ENCODE peak calls at places on chromosomes 13 and 19, in seven cellular contexts. X is GM20000; D is body of pancreas; I is esophagus squamous epithelium; J is stimulated activated naive CD8-positive, alpha-beta T cell treated with anti-CD3 and anti-CD28 coated beads, Interleukin-15, amount 100 ng/mL, for 72 hours; L is B cell; Y is NCI-H1092 treated with DMSO at 0.1 percent for 48 hours. E is an unnamed sample.

GRCh38 chr13:51585696-51586095 is 1.4 kb downstream of the WDFY2 start:
- DNase-seq in X (no peak), D (no peak), I (no peak), J (peak), L (no peak), Y (no peak), E (no peak)

GRCh38 chr19:33445752-33446070 is 72.2 kb downstream of the CEBPG start:
- DNase-seq in X (no peak), D (no peak), I (no peak), J (no peak), L (no peak), Y (no peak), E (no peak)

GRCh38 chr13:100789481-100789880 is 114.9 kb upstream of the TMTC4 start:
- DNase-seq in X (no peak), D (no peak), I (no peak), J (no peak), L (no peak), Y (peak), E (no peak)

GRCh38 chr13:45231722-45232121 is 30.9 kb upstream of the KCTD4 start:
- DNase-seq in X (peak), D (no peak), I (no peak), J (no peak), L (no peak), Y (peak), E (no peak)

GRCh38 chr19:46860846-46861690 is at the start of gene ARHGAP35:
- DNase-seq in X (peak), D (peak), I (no peak), J (peak), L (peak), Y (no peak), E (peak)

GRCh38 chr19:42252365-42253244 is 2.3 kb downstream of the ERF start:
- DNase-seq in X (no peak), D (peak), I (no peak), J (no peak), L (no peak), Y (no peak), E (no peak)

GRCh38 chr13:103883152-103883551 is 816.9 kb upstream of the SLC10A2 start:
- DNase-seq in X (no peak), D (peak), I (no peak), J (no peak), L (no peak), Y (peak), E (peak)

GRCh38 chr19:38915329-38916321 is 3.6 kb upstream of the CCER2 start:
- DNase-seq in X (no peak), D (no peak), I (no peak), J (no peak), L (no peak), Y (no peak), E (no peak)

GRCh38 chr19:926595-927043 is 784 bp downstream of the ARID3A start:
- DNase-seq in X (peak), D (peak), I (no peak), J (peak), L (peak), Y (no peak), E (peak)

GRCh38 chr19:6354098-6354674 is 7.1 kb upstream of the CLPP start:
- DNase-seq in X (no peak), D (no peak), I (no peak), J (no peak), L (no peak), Y (no peak), E (no peak)

GRCh38 chr19:15776264-15776663 is 11.2 kb upstream of the OR10H5 start:
- DNase-seq in X (no peak), D (no peak), I (no peak), J (no peak), L (no peak), Y (no peak), E (no peak)

GRCh38 chr13:42707596-42707995 is 73.8 kb upstream of the FAM216B start:
- DNase-seq in X (no peak), D (no peak), I (no peak), J (no peak), L (no peak), Y (no peak), E (no peak)

GRCh38 chr13:71278512-71278911 is 588.5 kb downstream of the DACH1 start:
- DNase-seq in X (no peak), D (no peak), I (no peak), J (no peak), L (no peak), Y (no peak), E (no peak)

GRCh38 chr13:44974056-44974798 is 15.0 kb downstream of the NUFIP1 start:
- DNase-seq in X (no peak), D (no peak), I (no peak), J (no peak), L (peak), Y (no peak), E (no peak)

GRCh38 chr19:54502518-54503048 is at the start of gene LAIR2:
- DNase-seq in X (no peak), D (no peak), I (no peak), J (no peak), L (no peak), Y (no peak), E (no peak)

GRCh38 chr13:84985860-84986259 is 813.4 kb downstream of the SLITRK6 start:
- DNase-seq in X (no peak), D (no peak), I (no peak), J (no peak), L (no peak), Y (no peak), E (no peak)

GRCh38 chr19:51020988-51021651 is 1.6 kb upstream of the KLK10 start:
- DNase-seq in X (peak), D (peak), I (no peak), J (no peak), L (no peak), Y (peak), E (peak)

GRCh38 chr13:41059896-41060722 is 1.2 kb upstream of the WBP4 start:
- DNase-seq in X (peak), D (peak), I (peak), J (peak), L (peak), Y (peak), E (peak)

GRCh38 chr13:20716951-20717350 is 13.5 kb downstream of the IL17D start:
- DNase-seq in X (no peak), D (no peak), I (no peak), J (no peak), L (no peak), Y (peak), E (no peak)

GRCh38 chr13:44293354-44293753 is 80.3 kb upstream of the SERP2 start:
- DNase-seq in X (no peak), D (no peak), I (no peak), J (no peak), L (no peak), Y (no peak), E (no peak)

GRCh38 chr13:30865131-30866009 is 40.7 kb upstream of the MEDAG start:
- DNase-seq in X (peak), D (peak), I (peak), J (peak), L (peak), Y (peak), E (peak)

GRCh38 chr19:33459691-33460090 is 61.9 kb downstream of the PEPD start:
- DNase-seq in X (no peak), D (no peak), I (no peak), J (no peak), L (no peak), Y (no peak), E (no peak)

GRCh38 chr19:54137913-54138776 is 583 bp downstream of the CNOT3 start:
- DNase-seq in X (no peak), D (peak), I (no peak), J (peak), L (no peak), Y (no peak), E (no peak)

E was measured in RWPE1.